ENCODE peak calls at places on chromosomes 16 and 17, in six cellular contexts. C, X, K, D, H and O are unnamed samples.

GRCh38 chr16:48897698-48898205 is 287.8 kb upstream of the N4BP1 start:
- DNase-seq in D (no peak), X (no peak), H (no peak), C (no peak), K (no peak), O (no peak)

GRCh38 chr17:39800540-39800939 is 62.8 kb downstream of the GRB7 start:
- DNase-seq in X (no peak), C (no peak), D (peak; percentile 69), H (no peak), K (no peak), O (no peak)

GRCh38 chr17:38727661-38728220 is 2.4 kb upstream of the CISD3 start:
- DNase-seq in H (no peak), K (peak; percentile 59), D (peak; percentile 92), C (no peak), X (peak; percentile 56), O (peak; percentile 10)

GRCh38 chr16:72425571-72426341 is 253.8 kb upstream of the PMFBP1 start:
- DNase-seq in X (no peak), C (no peak), H (no peak), D (no peak), K (no peak), O (no peak)

GRCh38 chr16:68509381-68509780 is 29.7 kb upstream of the ZFP90 start:
- DNase-seq in K (no peak), C (no peak), D (no peak), H (no peak), X (no peak), O (no peak)

GRCh38 chr16:79172306-79172705 is 428.2 kb downstream of the MAF start:
- DNase-seq in K (no peak), D (no peak), C (peak; percentile 63), X (no peak), H (no peak), O (no peak)

GRCh38 chr17:82709676-82710498 is 6.6 kb upstream of the FN3KRP start:
- DNase-seq in C (no peak), H (no peak), X (no peak), D (no peak), K (no peak), O (no peak)

GRCh38 chr16:55605756-55606155 is 39.3 kb downstream of the CAPNS2 start:
- DNase-seq in K (no peak), H (no peak), C (no peak), D (no peak), X (no peak), O (no peak)

GRCh38 chr16:10849736-10850477 is 27.1 kb upstream of the CIITA start:
- DNase-seq in K (no peak), D (no peak), X (no peak), H (no peak), C (no peak), O (no peak)

GRCh38 chr16:84647830-84648594 is at the start of gene KLHL36:
- DNase-seq in K (peak; percentile 47), C (peak; percentile 61), H (peak; percentile 81), D (peak; percentile 79), X (peak; percentile 45), O (peak; percentile 68)

GRCh38 chr17:44830359-44831269 is 527 bp upstream of the GJC1 start:
- DNase-seq in H (peak; percentile 68), K (no peak), X (no peak), D (peak; percentile 34), C (no peak), O (peak; percentile 63)

GRCh38 chr16:55294947-55295346 is 29.1 kb upstream of the IRX6 start:
- DNase-seq in C (no peak), K (no peak), H (no peak), D (no peak), X (no peak), O (no peak)

GRCh38 chr16:264440-264951 is 11.2 kb downstream of the RGS11 start:
- DNase-seq in H (peak; percentile 64), X (no peak), K (no peak), C (no peak), D (no peak), O (no peak)

GRCh38 chr16:19644877-19645276 is 73.2 kb downstream of the KNOP1 start:
- DNase-seq in X (no peak), H (no peak), C (no peak), D (no peak), K (no peak), O (no peak)

GRCh38 chr17:77734371-77735050 is 224.0 kb upstream of the TNRC6C start:
- DNase-seq in H (peak; percentile 98), D (no peak), C (peak; percentile 69), K (no peak), X (no peak), O (no peak)

GRCh38 chr16:71629617-71630016 is 3.6 kb downstream of the MARVELD3 start:
- DNase-seq in K (no peak), C (no peak), H (peak; percentile 31), D (no peak), X (no peak), O (no peak)

GRCh38 chr17:63150994-63151464 is 185.0 kb downstream of the TANC2 start:
- DNase-seq in D (no peak), X (no peak), H (no peak), C (no peak), K (no peak), O (no peak)

GRCh38 chr16:48523415-48524204 is 86.4 kb downstream of the N4BP1 start:
- DNase-seq in D (no peak), K (no peak), C (peak; percentile 19), X (no peak), H (peak; percentile 49), O (no peak)

GRCh38 chr17:60557805-60558204 is 31.8 kb upstream of the APPBP2 start:
- DNase-seq in H (no peak), C (no peak), X (no peak), D (no peak), K (no peak), O (no peak)